ENCODE peak calls at places on chromosomes 4 and X, in four cellular contexts. A is bronchial epithelial cell; K is CD8-positive, alpha-beta T cell; B is ovary. S is an unnamed sample.
A peak's percentile ranks its signal among the peaks of the same experiment; 100 is the strongest.

GRCh38 chrX:31333181-31333831 is 261.5 kb upstream of the FTHL17 start:
- DNase-seq in B (no peak), A (peak; percentile 83), K (no peak), S (no peak)

GRCh38 chr4:41787931-41788330 is 39.4 kb upstream of the PHOX2B start:
- DNase-seq in B (no peak), A (no peak), K (no peak), S (no peak)

GRCh38 chr4:26238782-26239647 is 81.8 kb upstream of the RBPJ start:
- DNase-seq in A (no peak), K (no peak), B (no peak), S (no peak)

GRCh38 chrX:80021611-80022010 is 7.1 kb downstream of the TBX22 start:
- DNase-seq in B (no peak), A (no peak), K (no peak), S (no peak)

GRCh38 chr4:125750827-125751466 is 436.2 kb downstream of the FAT4 start:
- DNase-seq in B (no peak), A (no peak), K (no peak), S (no peak)

GRCh38 chr4:38891051-38891738 is 23.6 kb downstream of the FAM114A1 start:
- DNase-seq in B (no peak), A (no peak), K (no peak), S (no peak)

GRCh38 chrX:12903646-12904045 is 2.8 kb upstream of the TLR8 start:
- DNase-seq in K (no peak), B (no peak), A (no peak), S (no peak)

GRCh38 chr4:56742080-56742871 is 61.2 kb upstream of the HOPX start:
- DNase-seq in K (no peak), A (peak; percentile 37), B (no peak), S (no peak)

GRCh38 chr4:102263024-102263787 is 82.1 kb downstream of the SLC39A8 start:
- DNase-seq in B (no peak), A (peak; percentile 79), K (no peak), S (no peak)

GRCh38 chr4:159368320-159368719 is 265.4 kb downstream of the RAPGEF2 start:
- DNase-seq in B (no peak), K (no peak), A (no peak), S (no peak)

GRCh38 chr4:119597377-119597776 is 31.2 kb downstream of the PDE5A start:
- DNase-seq in K (no peak), B (no peak), A (no peak), S (no peak)

GRCh38 chr4:72496119-72496518 is 72.9 kb downstream of the ADAMTS3 start:
- DNase-seq in K (no peak), B (no peak), A (peak; percentile 29), S (no peak)

GRCh38 chr4:47612116-47613023 is 127.3 kb downstream of the ATP10D start:
- DNase-seq in B (no peak), A (no peak), K (no peak), S (no peak)

GRCh38 chr4:100299019-100299418 is 108.8 kb upstream of the DDIT4L start:
- DNase-seq in K (no peak), A (peak; percentile 80), B (peak; percentile 23), S (no peak)

GRCh38 chr4:111798840-111799239 is 346.4 kb upstream of the FAM241A start:
- DNase-seq in B (no peak), K (no peak), A (no peak), S (no peak)

GRCh38 chr4:39422247-39422646 is 15.5 kb downstream of the KLB start:
- DNase-seq in K (no peak), B (no peak), A (no peak), S (no peak)

GRCh38 chrX:153410328-153410727 is 944 bp upstream of the ZFP92 start:
- DNase-seq in K (no peak), B (no peak), A (no peak), S (no peak)

GRCh38 chr4:113394730-113395530 is 345.5 kb downstream of the ANK2 start:
- DNase-seq in K (peak; percentile 57), A (peak; percentile 81), B (peak; percentile 38), S (peak; percentile 51)

GRCh38 chrX:40303256-40304077 is 205.7 kb upstream of the BCOR start:
- DNase-seq in K (no peak), A (no peak), B (no peak), S (no peak)

DNA sequence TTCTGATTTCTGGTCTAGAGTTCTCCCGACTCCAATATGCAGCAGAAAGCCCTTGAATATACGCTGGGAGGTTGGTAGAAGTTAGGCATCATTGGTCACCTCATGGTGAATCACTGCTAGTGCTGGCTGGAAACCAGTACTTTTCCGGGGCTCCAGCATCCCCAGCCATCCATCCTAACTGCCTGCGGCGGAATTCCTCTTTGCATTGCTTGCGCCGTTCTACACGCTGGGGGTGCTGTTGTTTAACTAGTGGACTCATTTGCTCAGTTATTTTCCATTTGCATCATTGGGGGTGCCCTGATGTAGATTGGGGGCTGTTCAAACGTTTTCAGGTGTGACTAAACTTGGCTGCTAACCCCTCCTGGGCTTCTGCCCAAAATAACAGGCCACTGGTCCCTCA is 23.3 kb upstream of the GPR50 start:
- DNase-seq in K (no peak), A (peak; percentile 59), B (no peak), S (no peak)
- TF ChIP-seq CTCF in K (no peak), A (no peak), B (no peak), S (peak; percentile 47)

GRCh38 chrX:20481632-20482031 is 214.9 kb upstream of the RPS6KA3 start:
- DNase-seq in A (no peak), K (no peak), B (no peak), S (no peak)
- TF ChIP-seq CTCF in A (no peak), K (no peak), B (no peak), S (no peak)

GRCh38 chrX:147570483-147570882 is 341.2 kb upstream of the FMR1 start:
- DNase-seq in B (no peak), K (no peak), A (no peak), S (no peak)
- TF ChIP-seq CTCF in B (no peak), K (no peak), A (no peak), S (peak; percentile 16)

GRCh38 chrX:18389968-18390367 is 35.4 kb upstream of the CDKL5 start:
- DNase-seq in B (no peak), K (no peak), A (no peak), S (no peak)
- TF ChIP-seq CTCF in B (no peak), K (no peak), A (no peak), S (no peak)